ENCODE peak calls at places on chromosomes 13 and 19, in seven cellular contexts. One of them, this sample, is unnamed.

GRCh38 chr13:98581971-98582702 is 5.2 kb upstream of the STK24 start:
- DNase-seq in uterus: no peak
- DNase-seq in CD8-positive, alpha-beta memory T cell: no peak
- DNase-seq in upper lobe of right lung: no peak
- DNase-seq in cardiac muscle cell: peak; percentile 84
- DNase-seq in brain microvascular endothelial cell: peak; percentile 69
- DNase-seq in PC-3: peak; percentile 14
- DNase-seq in this sample: peak; percentile 75

GRCh38 chr19:29849234-29849633 is 37.4 kb downstream of the CCNE1 start:
- DNase-seq in uterus: no peak
- DNase-seq in CD8-positive, alpha-beta memory T cell: no peak
- DNase-seq in upper lobe of right lung: no peak
- DNase-seq in cardiac muscle cell: no peak
- DNase-seq in brain microvascular endothelial cell: no peak
- DNase-seq in PC-3: no peak
- DNase-seq in this sample: no peak

GRCh38 chr19:40467007-40467565 is 285 bp downstream of the SPTBN4 start:
- DNase-seq in uterus: peak; percentile 26
- DNase-seq in CD8-positive, alpha-beta memory T cell: no peak
- DNase-seq in upper lobe of right lung: peak; percentile 72
- DNase-seq in cardiac muscle cell: peak; percentile 28
- DNase-seq in brain microvascular endothelial cell: no peak
- DNase-seq in PC-3: no peak
- DNase-seq in this sample: no peak

GRCh38 chr13:37652596-37652995 is 54.0 kb upstream of the POSTN start:
- DNase-seq in uterus: no peak
- DNase-seq in CD8-positive, alpha-beta memory T cell: no peak
- DNase-seq in upper lobe of right lung: no peak
- DNase-seq in cardiac muscle cell: no peak
- DNase-seq in brain microvascular endothelial cell: no peak
- DNase-seq in PC-3: peak; percentile 30
- DNase-seq in this sample: peak; percentile 47

GRCh38 chr13:23751195-23751594 is 138.0 kb downstream of the MIPEP start:
- DNase-seq in uterus: no peak
- DNase-seq in CD8-positive, alpha-beta memory T cell: no peak
- DNase-seq in upper lobe of right lung: no peak
- DNase-seq in cardiac muscle cell: no peak
- DNase-seq in brain microvascular endothelial cell: peak; percentile 36
- DNase-seq in PC-3: peak; percentile 90
- DNase-seq in this sample: peak; percentile 23

GRCh38 chr19:56271096-56271495 is 1.5 kb upstream of the EDDM13 start:
- DNase-seq in uterus: no peak
- DNase-seq in CD8-positive, alpha-beta memory T cell: no peak
- DNase-seq in upper lobe of right lung: no peak
- DNase-seq in cardiac muscle cell: no peak
- DNase-seq in brain microvascular endothelial cell: no peak
- DNase-seq in PC-3: no peak
- DNase-seq in this sample: no peak

GRCh38 chr13:61123533-61124269 is 291.9 kb downstream of the PCDH20 start:
- DNase-seq in uterus: no peak
- DNase-seq in CD8-positive, alpha-beta memory T cell: no peak
- DNase-seq in upper lobe of right lung: no peak
- DNase-seq in cardiac muscle cell: peak; percentile 2
- DNase-seq in brain microvascular endothelial cell: no peak
- DNase-seq in PC-3: no peak
- DNase-seq in this sample: no peak

GRCh38 chr19:47040869-47041268 is 7.6 kb downstream of the TMEM160 start:
- DNase-seq in uterus: no peak
- DNase-seq in CD8-positive, alpha-beta memory T cell: no peak
- DNase-seq in upper lobe of right lung: no peak
- DNase-seq in cardiac muscle cell: no peak
- DNase-seq in brain microvascular endothelial cell: no peak
- DNase-seq in PC-3: no peak
- DNase-seq in this sample: no peak

GRCh38 chr19:33497151-33497777 is 24.3 kb downstream of the PEPD start:
- DNase-seq in uterus: no peak
- DNase-seq in CD8-positive, alpha-beta memory T cell: no peak
- DNase-seq in upper lobe of right lung: no peak
- DNase-seq in cardiac muscle cell: no peak
- DNase-seq in brain microvascular endothelial cell: no peak
- DNase-seq in PC-3: no peak
- DNase-seq in this sample: no peak

GRCh38 chr19:45508931-45509691 is 1.8 kb downstream of the VASP start:
- DNase-seq in uterus: peak; percentile 86
- DNase-seq in CD8-positive, alpha-beta memory T cell: peak; percentile 15
- DNase-seq in upper lobe of right lung: peak; percentile 84
- DNase-seq in cardiac muscle cell: peak; percentile 76
- DNase-seq in brain microvascular endothelial cell: peak; percentile 71
- DNase-seq in PC-3: peak; percentile 57
- DNase-seq in this sample: peak; percentile 64

GRCh38 chr13:92802776-92803175 is 423.8 kb upstream of the GPC6 start:
- DNase-seq in uterus: no peak
- DNase-seq in CD8-positive, alpha-beta memory T cell: no peak
- DNase-seq in upper lobe of right lung: no peak
- DNase-seq in cardiac muscle cell: no peak
- DNase-seq in brain microvascular endothelial cell: no peak
- DNase-seq in PC-3: peak; percentile 4
- DNase-seq in this sample: peak; percentile 68

GRCh38 chr13:73000027-73000674 is 58.7 kb upstream of the KLF5 start:
- DNase-seq in uterus: no peak
- DNase-seq in CD8-positive, alpha-beta memory T cell: no peak
- DNase-seq in upper lobe of right lung: no peak
- DNase-seq in cardiac muscle cell: peak; percentile 1
- DNase-seq in brain microvascular endothelial cell: no peak
- DNase-seq in PC-3: peak; percentile 19
- DNase-seq in this sample: peak; percentile 64

GRCh38 chr13:43061496-43062280 is 38.3 kb downstream of the DNAJC15 start:
- DNase-seq in uterus: no peak
- DNase-seq in CD8-positive, alpha-beta memory T cell: no peak
- DNase-seq in upper lobe of right lung: no peak
- DNase-seq in cardiac muscle cell: no peak
- DNase-seq in brain microvascular endothelial cell: no peak
- DNase-seq in PC-3: peak; percentile 60
- DNase-seq in this sample: no peak

GRCh38 chr19:31520633-31521032 is 171.4 kb upstream of the TSHZ3 start:
- DNase-seq in uterus: no peak
- DNase-seq in CD8-positive, alpha-beta memory T cell: no peak
- DNase-seq in upper lobe of right lung: no peak
- DNase-seq in cardiac muscle cell: no peak
- DNase-seq in brain microvascular endothelial cell: no peak
- DNase-seq in PC-3: no peak
- DNase-seq in this sample: no peak

GRCh38 chr19:9309974-9310446 is 372 bp upstream of the ZNF699 start:
- DNase-seq in uterus: peak; percentile 96
- DNase-seq in CD8-positive, alpha-beta memory T cell: no peak
- DNase-seq in upper lobe of right lung: peak; percentile 94
- DNase-seq in cardiac muscle cell: peak; percentile 96
- DNase-seq in brain microvascular endothelial cell: peak; percentile 90
- DNase-seq in PC-3: peak; percentile 97
- DNase-seq in this sample: no peak

GRCh38 chr13:26019881-26020535 is 31.8 kb downstream of the SHISA2 start:
- DNase-seq in uterus: no peak
- DNase-seq in CD8-positive, alpha-beta memory T cell: no peak
- DNase-seq in upper lobe of right lung: no peak
- DNase-seq in cardiac muscle cell: no peak
- DNase-seq in brain microvascular endothelial cell: peak; percentile 72
- DNase-seq in PC-3: peak; percentile 67
- DNase-seq in this sample: peak; percentile 91

GRCh38 chr13:86909318-86909717 is 761.9 kb upstream of the SLITRK5 start:
- DNase-seq in uterus: no peak
- DNase-seq in CD8-positive, alpha-beta memory T cell: no peak
- DNase-seq in upper lobe of right lung: no peak
- DNase-seq in cardiac muscle cell: no peak
- DNase-seq in brain microvascular endothelial cell: no peak
- DNase-seq in PC-3: no peak
- DNase-seq in this sample: no peak

GRCh38 chr19:18635831-18636182 is 1.0 kb upstream of the KLHL26 start:
- DNase-seq in uterus: no peak
- DNase-seq in CD8-positive, alpha-beta memory T cell: no peak
- DNase-seq in upper lobe of right lung: no peak
- DNase-seq in cardiac muscle cell: no peak
- DNase-seq in brain microvascular endothelial cell: no peak
- DNase-seq in PC-3: no peak
- DNase-seq in this sample: no peak
- H3K4me3 ChIP-seq in uterus: peak overlapping the region; percentile 61
- H3K4me3 ChIP-seq in CD8-positive, alpha-beta memory T cell: no peak overlapping the region
- H3K4me3 ChIP-seq in upper lobe of right lung: peak overlapping the region; percentile 71
- H3K4me3 ChIP-seq in cardiac muscle cell: peak overlapping the region; percentile 53
- H3K4me3 ChIP-seq in brain microvascular endothelial cell: no peak overlapping the region
- H3K4me3 ChIP-seq in PC-3: no peak overlapping the region
- H3K4me3 ChIP-seq in this sample: no peak overlapping the region

GRCh38 chr13:35479223-35479536 is 2.7 kb upstream of the MAB21L1 start:
- DNase-seq in uterus: no peak
- DNase-seq in CD8-positive, alpha-beta memory T cell: no peak
- DNase-seq in upper lobe of right lung: no peak
- DNase-seq in cardiac muscle cell: peak; percentile 13
- DNase-seq in brain microvascular endothelial cell: no peak
- DNase-seq in PC-3: no peak
- DNase-seq in this sample: no peak

GRCh38 chr13:35481777-35482176 is 5.3 kb upstream of the MAB21L1 start:
- DNase-seq in uterus: no peak
- DNase-seq in CD8-positive, alpha-beta memory T cell: no peak
- DNase-seq in upper lobe of right lung: no peak
- DNase-seq in cardiac muscle cell: no peak
- DNase-seq in brain microvascular endothelial cell: no peak
- DNase-seq in PC-3: no peak
- DNase-seq in this sample: no peak

GRCh38 chr13:35475960-35476943 is at the start of gene MAB21L1:
- DNase-seq in uterus: no peak
- DNase-seq in CD8-positive, alpha-beta memory T cell: no peak
- DNase-seq in upper lobe of right lung: no peak
- DNase-seq in cardiac muscle cell: peak; percentile 35
- DNase-seq in brain microvascular endothelial cell: peak; percentile 29
- DNase-seq in PC-3: no peak
- DNase-seq in this sample: peak; percentile 48

GRCh38 chr13:35479691-35480090 is 3.2 kb upstream of the MAB21L1 start:
- DNase-seq in uterus: no peak
- DNase-seq in CD8-positive, alpha-beta memory T cell: no peak
- DNase-seq in upper lobe of right lung: no peak
- DNase-seq in cardiac muscle cell: no peak
- DNase-seq in brain microvascular endothelial cell: no peak
- DNase-seq in PC-3: no peak
- DNase-seq in this sample: no peak

DNA sequence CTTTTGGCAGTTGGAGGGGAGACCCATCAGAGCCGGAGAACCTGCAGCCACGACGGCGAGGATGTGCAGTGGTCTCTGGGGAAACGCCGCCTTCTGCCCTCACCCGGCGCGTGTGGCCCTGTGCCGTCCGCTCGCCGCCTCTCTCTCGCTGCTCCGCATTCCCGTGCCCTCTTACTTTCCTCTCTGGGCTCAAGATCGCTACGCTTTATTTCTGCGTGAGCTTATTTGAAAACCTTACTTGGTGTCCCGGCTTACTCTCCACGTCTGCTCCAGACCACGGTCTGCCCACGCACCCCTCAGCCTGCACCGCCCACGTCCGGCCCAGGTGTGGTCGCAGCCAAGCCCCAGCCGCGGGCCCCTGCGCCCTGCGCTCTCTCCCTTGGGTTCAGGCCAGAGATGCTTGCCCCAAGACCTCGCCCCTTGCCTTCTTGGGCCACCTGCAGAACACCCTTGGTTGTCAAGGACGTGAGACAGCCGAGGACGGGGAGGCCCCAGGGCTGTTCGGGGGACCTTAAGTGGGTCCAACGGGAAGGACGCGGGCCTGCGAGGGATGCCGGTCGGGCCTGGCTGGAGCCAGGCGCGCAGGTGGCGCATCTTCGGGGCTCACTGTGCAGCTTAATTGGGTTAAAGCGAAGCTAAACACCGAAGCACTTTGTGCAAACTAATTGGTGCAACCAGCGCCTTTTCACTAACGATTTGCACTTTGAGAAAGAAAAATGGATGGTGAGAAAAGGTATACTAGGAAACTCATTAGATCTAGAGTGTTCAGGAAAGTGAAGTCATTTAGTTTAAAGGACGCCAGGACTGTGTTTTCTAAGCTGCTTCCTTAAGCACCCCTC is 2.1 kb upstream of the MAB21L1 start:
- DNase-seq in uterus: no peak
- DNase-seq in CD8-positive, alpha-beta memory T cell: no peak
- DNase-seq in upper lobe of right lung: no peak
- DNase-seq in cardiac muscle cell: peak; percentile 43
- DNase-seq in brain microvascular endothelial cell: no peak
- DNase-seq in PC-3: no peak
- DNase-seq in this sample: no peak
- H3K4me3 ChIP-seq in uterus: no peak overlapping the region
- H3K4me3 ChIP-seq in CD8-positive, alpha-beta memory T cell: no peak overlapping the region
- H3K4me3 ChIP-seq in upper lobe of right lung: no peak overlapping the region
- H3K4me3 ChIP-seq in cardiac muscle cell: no peak overlapping the region
- H3K4me3 ChIP-seq in brain microvascular endothelial cell: no peak overlapping the region
- H3K4me3 ChIP-seq in PC-3: no peak overlapping the region
- H3K4me3 ChIP-seq in this sample: peak overlapping the region; percentile 34

DNA sequence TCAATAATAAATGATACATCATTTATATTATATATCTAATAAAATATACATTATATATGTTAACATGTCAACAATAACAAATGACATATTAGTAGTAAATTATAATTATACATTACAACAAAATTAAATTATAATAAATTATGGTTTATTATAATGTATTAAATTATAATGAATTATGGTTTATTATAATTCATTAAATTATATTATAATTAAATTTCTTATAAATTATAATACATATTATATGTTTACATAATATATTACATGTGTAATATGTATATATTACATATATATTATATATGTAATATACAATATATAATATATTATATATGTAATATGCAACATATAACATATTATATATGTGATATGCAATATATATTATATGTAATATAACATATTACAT is 20.5 kb downstream of the C3 start:
- DNase-seq in uterus: no peak
- DNase-seq in CD8-positive, alpha-beta memory T cell: no peak
- DNase-seq in upper lobe of right lung: no peak
- DNase-seq in cardiac muscle cell: no peak
- DNase-seq in brain microvascular endothelial cell: no peak
- DNase-seq in PC-3: no peak
- DNase-seq in this sample: no peak
- H3K4me3 ChIP-seq in uterus: no peak overlapping the region
- H3K4me3 ChIP-seq in CD8-positive, alpha-beta memory T cell: no peak overlapping the region
- H3K4me3 ChIP-seq in upper lobe of right lung: no peak overlapping the region
- H3K4me3 ChIP-seq in cardiac muscle cell: no peak overlapping the region
- H3K4me3 ChIP-seq in brain microvascular endothelial cell: no peak overlapping the region
- H3K4me3 ChIP-seq in PC-3: no peak overlapping the region
- H3K4me3 ChIP-seq in this sample: no peak overlapping the region

DNA sequence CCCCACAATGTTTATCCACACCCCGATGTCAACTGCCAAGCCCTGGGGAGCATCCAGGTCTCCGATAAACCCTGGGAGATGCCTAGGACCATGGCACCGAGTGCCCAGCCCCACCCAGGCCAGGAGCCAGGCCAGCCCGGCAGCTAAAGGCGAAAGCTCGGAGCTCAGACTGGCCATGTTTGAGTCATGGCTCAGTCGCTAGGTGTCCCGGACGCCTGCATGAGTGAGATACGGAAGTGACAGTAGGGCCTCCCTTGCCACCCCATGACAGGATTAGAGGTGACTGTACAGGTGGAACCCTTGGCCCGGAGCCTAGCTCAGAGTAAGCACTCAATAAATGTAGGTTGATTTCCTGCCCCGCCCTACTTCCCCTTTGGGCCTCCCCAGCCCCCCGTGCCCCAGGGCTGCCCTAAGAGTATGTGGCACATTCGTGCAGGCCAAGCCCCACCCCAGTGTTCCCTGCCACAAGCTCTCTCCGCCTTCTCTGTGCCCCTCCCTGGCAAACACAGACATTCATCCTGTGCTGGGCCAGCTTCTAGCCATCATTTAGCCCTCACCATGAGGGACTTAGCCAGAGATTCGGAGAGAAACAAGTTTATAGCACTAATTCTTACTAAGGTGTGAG is 5.8 kb upstream of the TPM4 start:
- DNase-seq in uterus: peak; percentile 82
- DNase-seq in CD8-positive, alpha-beta memory T cell: peak; percentile 88
- DNase-seq in upper lobe of right lung: peak; percentile 91
- DNase-seq in cardiac muscle cell: no peak
- DNase-seq in brain microvascular endothelial cell: no peak
- DNase-seq in PC-3: peak; percentile 98
- DNase-seq in this sample: no peak
- H3K4me3 ChIP-seq in uterus: peak overlapping the region; percentile 53
- H3K4me3 ChIP-seq in CD8-positive, alpha-beta memory T cell: peak overlapping the region; percentile 60
- H3K4me3 ChIP-seq in upper lobe of right lung: peak overlapping the region; percentile 23
- H3K4me3 ChIP-seq in cardiac muscle cell: no peak overlapping the region
- H3K4me3 ChIP-seq in brain microvascular endothelial cell: no peak overlapping the region
- H3K4me3 ChIP-seq in PC-3: peak overlapping the region; percentile 100
- H3K4me3 ChIP-seq in this sample: peak overlapping the region; percentile 63

This sample was measured in astrocyte.